ENCODE peak calls at places on chromosome 12, in six cellular contexts. X, U, C, D, Q and M are unnamed samples.

GRCh38 chr12:45050331-45050750 is 558 bp downstream of the DBX2 start:
- DNase-seq in X (no peak), U (no peak), C (no peak), D (peak), Q (no peak), M (no peak)

GRCh38 chr12:123655420-123655819 is 15.5 kb upstream of the TCTN2 start:
- DNase-seq in X (no peak), U (no peak), C (no peak), D (no peak), Q (no peak), M (no peak)

GRCh38 chr12:114777052-114777451 is 93.1 kb upstream of the TBX3 start:
- DNase-seq in X (peak), U (no peak), C (no peak), D (no peak), Q (no peak), M (no peak)

GRCh38 chr12:120851444-120851843 is 52.7 kb downstream of the SPPL3 start:
- DNase-seq in X (no peak), U (no peak), C (no peak), D (no peak), Q (no peak), M (no peak)

GRCh38 chr12:12282761-12283160 is 15.9 kb upstream of the LRP6 start:
- DNase-seq in X (no peak), U (no peak), C (no peak), D (no peak), Q (no peak), M (no peak)

GRCh38 chr12:62603061-62603810 is 136.6 kb downstream of the MON2 start:
- DNase-seq in X (peak), U (peak), C (peak), D (peak), Q (peak), M (peak)

GRCh38 chr12:10454531-10454930 is 1.4 kb upstream of the KLRC1 start:
- DNase-seq in X (no peak), U (no peak), C (no peak), D (no peak), Q (no peak), M (no peak)

GRCh38 chr12:91507754-91508153 is 325.1 kb upstream of the DCN start:
- DNase-seq in X (no peak), U (no peak), C (no peak), D (no peak), Q (no peak), M (no peak)

GRCh38 chr12:45669093-45669492 is 60.4 kb upstream of the ARID2 start:
- DNase-seq in X (no peak), U (no peak), C (no peak), D (no peak), Q (no peak), M (no peak)

GRCh38 chr12:66539451-66539850 is 139.4 kb downstream of the GRIP1 start:
- DNase-seq in X (no peak), U (no peak), C (no peak), D (no peak), Q (no peak), M (no peak)

GRCh38 chr12:51334774-51335173 is 10.8 kb upstream of the BIN2 start:
- DNase-seq in X (no peak), U (no peak), C (no peak), D (no peak), Q (no peak), M (no peak)

GRCh38 chr12:3533703-3534386 is 42.8 kb downstream of the PRMT8 start:
- DNase-seq in X (peak), U (peak), C (no peak), D (no peak), Q (no peak), M (peak)

GRCh38 chr12:42463671-42464070 is 125.9 kb downstream of the PRICKLE1 start:
- DNase-seq in X (no peak), U (no peak), C (no peak), D (no peak), Q (no peak), M (no peak)

GRCh38 chr12:77166711-77167110 is 101.3 kb upstream of the E2F7 start:
- DNase-seq in X (no peak), U (no peak), C (no peak), D (no peak), Q (no peak), M (no peak)

GRCh38 chr12:95694148-95694547 is 96.4 kb downstream of the NTN4 start:
- DNase-seq in X (no peak), U (no peak), C (no peak), D (no peak), Q (no peak), M (no peak)

GRCh38 chr12:42474391-42474790 is 115.2 kb downstream of the PRICKLE1 start:
- DNase-seq in X (peak), U (no peak), C (no peak), D (peak), Q (no peak), M (no peak)

GRCh38 chr12:111457577-111457976 is 51.9 kb downstream of the SH2B3 start:
- DNase-seq in X (no peak), U (no peak), C (no peak), D (no peak), Q (no peak), M (peak)